ENCODE peak calls at places on chromosome 1, in ten cellular contexts. Q is pancreas; N is activated CD4-positive, alpha-beta T cell treated with anti-CD3 and anti-CD28 coated beads, Interleukin-2, amount 50 U/mL, for 1 hour; A is OCI-LY7; S is anterior cingulate cortex; W is astrocyte of the spinal cord; O is T-helper 1 cell; J is AG08395; H is NB4; G is stimulated activated CD8-positive, alpha-beta memory T cell treated with anti-CD3 and anti-CD28 coated beads, Interleukin-2, amount 100 ng/mL, for 48 hours. P is an unnamed sample.

GRCh38 chr1:175208773-175209492 is 16.4 kb upstream of the KIAA0040 start:
- DNase-seq in Q (no peak), N (peak; percentile 38), A (peak; percentile 91), S (no peak), W (no peak), O (peak; percentile 25), J (no peak), H (peak; percentile 60), G (no peak), P (peak; percentile 80)

GRCh38 chr1:151192047-151192446 is 2.0 kb upstream of the VPS72 start:
- DNase-seq in Q (no peak), N (no peak), A (no peak), S (no peak), W (no peak), O (no peak), J (no peak), H (no peak), G (no peak), P (no peak)

GRCh38 chr1:184222561-184223157 is 164.2 kb upstream of the C1orf21 start:
- DNase-seq in Q (peak; percentile 60), N (peak; percentile 33), A (peak; percentile 39), S (peak; percentile 8), W (peak; percentile 23), O (no peak), J (peak; percentile 70), H (peak; percentile 42), G (peak; percentile 14), P (peak; percentile 51)

GRCh38 chr1:6869002-6869380 is 83.7 kb downstream of the CAMTA1 start:
- DNase-seq in Q (no peak), N (no peak), A (no peak), S (no peak), W (no peak), O (no peak), J (no peak), H (no peak), G (no peak), P (no peak)

GRCh38 chr1:16318544-16318943 is 33.7 kb downstream of the FBXO42 start:
- DNase-seq in Q (no peak), N (no peak), A (no peak), S (no peak), W (no peak), O (no peak), J (peak; percentile 29), H (peak; percentile 9), G (no peak), P (peak; percentile 58)

GRCh38 chr1:57860333-57860732 is 436.5 kb upstream of the DAB1 start:
- DNase-seq in Q (no peak), N (no peak), A (no peak), S (no peak), W (no peak), O (no peak), J (no peak), H (no peak), G (no peak), P (no peak)

GRCh38 chr1:157580179-157580827 is 17.6 kb downstream of the FCRL4 start:
- DNase-seq in Q (no peak), N (no peak), A (peak; percentile 86), S (no peak), W (peak; percentile 68), O (no peak), J (peak; percentile 40), H (peak; percentile 63), G (no peak), P (peak; percentile 61)

GRCh38 chr1:218969021-218969420 is 204.7 kb upstream of the LYPLAL1 start:
- DNase-seq in Q (no peak), N (no peak), A (no peak), S (no peak), W (no peak), O (no peak), J (peak; percentile 4), H (no peak), G (no peak), P (no peak)

GRCh38 chr1:243435824-243436223 is 180.0 kb downstream of the SDCCAG8 start:
- DNase-seq in Q (no peak), N (no peak), A (no peak), S (no peak), W (no peak), O (no peak), J (no peak), H (no peak), G (no peak), P (no peak)

GRCh38 chr1:169466259-169467230 is 19.2 kb downstream of the SLC19A2 start:
- DNase-seq in Q (no peak), N (no peak), A (peak; percentile 21), S (no peak), W (peak; percentile 61), O (no peak), J (peak; percentile 54), H (peak; percentile 50), G (no peak), P (peak; percentile 72)

GRCh38 chr1:243244420-243244819 is 10.7 kb downstream of the CEP170 start:
- DNase-seq in Q (no peak), N (no peak), A (no peak), S (no peak), W (no peak), O (no peak), J (no peak), H (peak; percentile 34), G (no peak), P (no peak)

GRCh38 chr1:8247821-8248436 is 70.0 kb upstream of the SLC45A1 start:
- DNase-seq in Q (no peak), N (no peak), A (no peak), S (no peak), W (no peak), O (no peak), J (no peak), H (no peak), G (no peak), P (no peak)

GRCh38 chr1:241323510-241323909 is 33.5 kb downstream of the RGS7 start:
- DNase-seq in Q (no peak), N (no peak), A (peak; percentile 7), S (no peak), W (peak; percentile 50), O (no peak), J (peak; percentile 26), H (peak; percentile 34), G (no peak), P (peak; percentile 48)

GRCh38 chr1:100799954-100800612 is 80.5 kb downstream of the VCAM1 start:
- DNase-seq in Q (no peak), N (no peak), A (no peak), S (no peak), W (peak; percentile 28), O (no peak), J (no peak), H (no peak), G (no peak), P (no peak)

P was measured in Kasumi-1.